ENCODE peak calls at places on chromosomes 1 and 21, in seven cellular contexts. K, M, V, S, C, W and Z are unnamed samples.

GRCh38 chr1:112446411-112446810 is 50.4 kb downstream of the CTTNBP2NL start:
- DNase-seq in K (peak; percentile 44), M (no peak), V (no peak), S (no peak), C (no peak), W (peak; percentile 63), Z (no peak)

GRCh38 chr1:3381901-3382300 is 72.6 kb upstream of the ARHGEF16 start:
- DNase-seq in K (no peak), M (no peak), V (no peak), S (no peak), C (no peak), W (no peak), Z (no peak)

GRCh38 chr1:109650609-109651008 is 5.3 kb upstream of the GSTM4 start:
- DNase-seq in K (peak; percentile 40), M (no peak), V (no peak), S (no peak), C (no peak), W (no peak), Z (no peak)

GRCh38 chr1:198830397-198830796 is 191.6 kb downstream of the PTPRC start:
- DNase-seq in K (no peak), M (no peak), V (no peak), S (no peak), C (no peak), W (no peak), Z (no peak)

GRCh38 chr1:199272107-199272506 is 633.3 kb downstream of the PTPRC start:
- DNase-seq in K (peak; percentile 74), M (no peak), V (no peak), S (peak; percentile 68), C (no peak), W (peak; percentile 70), Z (no peak)

GRCh38 chr1:110235839-110236682 is 25.9 kb downstream of the KCNC4 start:
- DNase-seq in K (peak; percentile 85), M (no peak), V (no peak), S (peak; percentile 83), C (no peak), W (peak; percentile 49), Z (peak; percentile 28)

GRCh38 chr1:2939041-2939552 is 82.2 kb upstream of the ACTRT2 start:
- DNase-seq in K (no peak), M (no peak), V (no peak), S (no peak), C (no peak), W (no peak), Z (no peak)

GRCh38 chr21:37365657-37366487 is 701 bp upstream of the DYRK1A start:
- DNase-seq in K (peak; percentile 45), M (peak; percentile 70), V (peak; percentile 75), S (peak; percentile 92), C (no peak), W (peak; percentile 69), Z (peak; percentile 87)

GRCh38 chr1:238139713-238140112 is 249.0 kb upstream of the ZP4 start:
- DNase-seq in K (no peak), M (no peak), V (no peak), S (peak; percentile 95), C (no peak), W (no peak), Z (no peak)

GRCh38 chr1:238141295-238141694 is 250.6 kb upstream of the ZP4 start:
- DNase-seq in K (no peak), M (no peak), V (no peak), S (no peak), C (no peak), W (no peak), Z (no peak)

GRCh38 chr1:238143038-238143437 is 252.3 kb upstream of the ZP4 start:
- DNase-seq in K (no peak), M (no peak), V (no peak), S (peak; percentile 25), C (no peak), W (no peak), Z (no peak)
- H3K79me1 ChIP-seq in K (no peaks in the 10 kb centered on the region), M (no peaks in the 10 kb centered on the region), V (no peaks in the 10 kb centered on the region), S (no peaks in the 10 kb centered on the region), C (no peaks in the 10 kb centered on the region), W (no peaks in the 10 kb centered on the region), Z (no peaks in the 10 kb centered on the region)

GRCh38 chr1:23957096-23957495 is 2.5 kb upstream of the PNRC2 start:
- DNase-seq in K (no peak), M (no peak), V (no peak), S (peak; percentile 66), C (no peak), W (no peak), Z (peak; percentile 26)

GRCh38 chr1:23963617-23964234 is 4.1 kb downstream of the PNRC2 start:
- DNase-seq in K (no peak), M (no peak), V (no peak), S (no peak), C (no peak), W (no peak), Z (no peak)

GRCh38 chr1:23960291-23960718 is 677 bp downstream of the PNRC2 start:
- DNase-seq in K (peak; percentile 30), M (no peak), V (no peak), S (peak; percentile 92), C (no peak), W (peak; percentile 65), Z (no peak)

GRCh38 chr1:23958810-23959460 is 693 bp upstream of the PNRC2 start:
- DNase-seq in K (peak; percentile 90), M (peak; percentile 85), V (no peak), S (peak; percentile 93), C (peak; percentile 39), W (peak; percentile 95), Z (peak; percentile 97)

GRCh38 chr1:23959461-23960290 is at the start of gene PNRC2:
- DNase-seq in K (peak; percentile 94), M (peak; percentile 97), V (peak; percentile 95), S (peak; percentile 98), C (peak; percentile 87), W (peak; percentile 97), Z (peak; percentile 98)
- H3K79me1 ChIP-seq in K (peaks cover 5% of the 10 kb centered on the region), M (no peaks in the 10 kb centered on the region), V (peaks cover 3% of the 10 kb centered on the region), S (peaks cover 13% of the 10 kb centered on the region), C (no peaks in the 10 kb centered on the region), W (no peaks in the 10 kb centered on the region), Z (no peaks in the 10 kb centered on the region)

GRCh38 chr1:165387956-165388355 is 31.4 kb upstream of the LMX1A start:
- DNase-seq in K (no peak), M (no peak), V (no peak), S (no peak), C (no peak), W (no peak), Z (no peak)
- H3K79me1 ChIP-seq in K (no peaks in the 10 kb centered on the region), M (no peaks in the 10 kb centered on the region), V (no peaks in the 10 kb centered on the region), S (no peaks in the 10 kb centered on the region), C (no peaks in the 10 kb centered on the region), W (no peaks in the 10 kb centered on the region), Z (no peaks in the 10 kb centered on the region)

GRCh38 chr1:84855947-84856660 is 36.9 kb downstream of the LPAR3 start:
- DNase-seq in K (no peak), M (no peak), V (no peak), S (no peak), C (no peak), W (no peak), Z (no peak)
- H3K79me1 ChIP-seq in K (no peaks in the 10 kb centered on the region), M (no peaks in the 10 kb centered on the region), V (no peaks in the 10 kb centered on the region), S (peaks cover 2% of the 10 kb centered on the region), C (no peaks in the 10 kb centered on the region), W (no peaks in the 10 kb centered on the region), Z (no peaks in the 10 kb centered on the region)

DNA sequence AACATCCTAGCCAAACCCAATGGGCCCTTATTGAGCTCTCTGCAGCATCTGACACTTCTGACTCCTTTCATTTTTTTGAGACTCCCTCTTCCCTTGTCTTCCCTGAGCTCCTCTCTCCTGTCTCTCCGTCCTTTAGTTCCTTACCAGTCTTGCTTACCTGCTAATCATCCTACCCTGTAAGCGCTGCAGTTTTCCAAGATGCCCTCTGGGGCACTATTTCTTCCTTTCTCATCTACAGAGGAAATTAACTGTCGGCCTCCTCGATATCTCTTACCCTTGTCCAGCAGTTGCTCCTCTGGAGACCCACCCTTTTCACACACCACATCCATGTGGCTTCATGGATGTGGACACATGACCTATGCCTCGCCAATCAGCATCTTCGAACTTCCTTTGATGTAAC is 6.8 kb downstream of the GPR161 start:
- DNase-seq in K (no peak), M (no peak), V (no peak), S (no peak), C (no peak), W (no peak), Z (peak; percentile 30)
- H3K79me1 ChIP-seq in K (peaks cover 40% of the 10 kb centered on the region), M (no peaks in the 10 kb centered on the region), V (peaks cover 1% of the 10 kb centered on the region), S (no peaks in the 10 kb centered on the region), C (no peaks in the 10 kb centered on the region), W (peaks cover 36% of the 10 kb centered on the region), Z (no peaks in the 10 kb centered on the region)

GRCh38 chr1:103788377-103788776 is 38.7 kb downstream of the AMY1C start:
- DNase-seq in K (no peak), M (no peak), V (peak; percentile 12), S (peak; percentile 45), C (no peak), W (peak; percentile 7), Z (peak; percentile 10)
- H3K79me1 ChIP-seq in K (no peaks in the 10 kb centered on the region), M (no peaks in the 10 kb centered on the region), V (no peaks in the 10 kb centered on the region), S (no peaks in the 10 kb centered on the region), C (no peaks in the 10 kb centered on the region), W (no peaks in the 10 kb centered on the region), Z (no peaks in the 10 kb centered on the region)

DNA sequence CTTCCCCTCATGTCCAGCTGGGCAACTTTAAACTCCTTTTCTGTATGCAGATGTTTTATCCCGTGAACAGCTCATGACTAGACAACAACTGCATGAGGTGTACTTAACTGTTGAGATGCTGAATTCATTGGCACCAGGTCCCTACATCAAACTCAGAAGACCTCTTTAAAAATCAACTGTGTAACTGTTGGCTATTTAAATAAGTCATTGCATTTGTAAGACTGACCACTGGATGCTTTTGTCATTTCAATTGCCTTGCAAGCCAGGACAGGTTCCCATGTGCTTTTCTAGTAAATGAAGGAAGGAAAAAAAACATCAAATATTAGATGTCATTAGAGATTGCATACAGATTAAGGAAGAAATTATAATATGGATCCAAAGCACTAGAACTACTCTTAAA is 28.3 kb upstream of the GORAB start:
- DNase-seq in K (no peak), M (no peak), V (no peak), S (no peak), C (no peak), W (no peak), Z (no peak)
- H3K79me1 ChIP-seq in K (no peaks in the 10 kb centered on the region), M (no peaks in the 10 kb centered on the region), V (no peaks in the 10 kb centered on the region), S (no peaks in the 10 kb centered on the region), C (no peaks in the 10 kb centered on the region), W (no peaks in the 10 kb centered on the region), Z (no peaks in the 10 kb centered on the region)